ENCODE peak calls at places on chromosomes 3 and 15, in seven cellular contexts. One of them, this sample, is unnamed.

GRCh38 chr15:88918738-88919137 is 5.6 kb upstream of the MFGE8 start:
- DNase-seq in body of pancreas: peak
- DNase-seq in spleen: no peak
- DNase-seq in CD8-positive, alpha-beta T cell: no peak
- DNase-seq in H9: no peak
- DNase-seq in A549: no peak
- DNase-seq in foreskin keratinocyte: peak
- DNase-seq in this sample: no peak

GRCh38 chr3:11007534-11007933 is 15.0 kb downstream of the SLC6A1 start:
- DNase-seq in H9: peak
- DNase-seq in body of pancreas: no peak
- DNase-seq in spleen: no peak
- DNase-seq in CD8-positive, alpha-beta T cell: no peak
- DNase-seq in A549: no peak
- DNase-seq in foreskin keratinocyte: no peak
- DNase-seq in this sample: peak

GRCh38 chr15:63059075-63059474 is 16.5 kb downstream of the TPM1 start:
- DNase-seq in body of pancreas: no peak
- DNase-seq in spleen: no peak
- DNase-seq in CD8-positive, alpha-beta T cell: no peak
- DNase-seq in A549: no peak
- DNase-seq in H9: no peak
- DNase-seq in foreskin keratinocyte: no peak
- DNase-seq in this sample: no peak

GRCh38 chr3:84877092-84877491 is 81.7 kb upstream of the CADM2 start:
- DNase-seq in foreskin keratinocyte: no peak
- DNase-seq in H9: no peak
- DNase-seq in spleen: no peak
- DNase-seq in CD8-positive, alpha-beta T cell: no peak
- DNase-seq in A549: no peak
- DNase-seq in body of pancreas: no peak
- DNase-seq in this sample: no peak

GRCh38 chr3:13624671-13625125 is 75.8 kb downstream of the FBLN2 start:
- DNase-seq in body of pancreas: no peak
- DNase-seq in H9: no peak
- DNase-seq in A549: no peak
- DNase-seq in foreskin keratinocyte: no peak
- DNase-seq in spleen: peak
- DNase-seq in CD8-positive, alpha-beta T cell: no peak
- DNase-seq in this sample: no peak

GRCh38 chr3:90007786-90008499 is 900.5 kb downstream of the EPHA3 start:
- DNase-seq in body of pancreas: no peak
- DNase-seq in foreskin keratinocyte: no peak
- DNase-seq in A549: no peak
- DNase-seq in H9: no peak
- DNase-seq in spleen: no peak
- DNase-seq in CD8-positive, alpha-beta T cell: no peak
- DNase-seq in this sample: no peak

GRCh38 chr3:14845826-14846225 is 27.1 kb downstream of the FGD5 start:
- DNase-seq in foreskin keratinocyte: no peak
- DNase-seq in CD8-positive, alpha-beta T cell: no peak
- DNase-seq in A549: no peak
- DNase-seq in body of pancreas: no peak
- DNase-seq in spleen: no peak
- DNase-seq in H9: no peak
- DNase-seq in this sample: no peak

GRCh38 chr3:48039487-48040190 is 23.4 kb upstream of the MAP4 start:
- DNase-seq in spleen: no peak
- DNase-seq in foreskin keratinocyte: no peak
- DNase-seq in H9: no peak
- DNase-seq in A549: peak
- DNase-seq in CD8-positive, alpha-beta T cell: no peak
- DNase-seq in body of pancreas: no peak
- DNase-seq in this sample: no peak

GRCh38 chr3:189898559-189899153 is 222.0 kb downstream of the P3H2 start:
- DNase-seq in CD8-positive, alpha-beta T cell: no peak
- DNase-seq in spleen: no peak
- DNase-seq in H9: no peak
- DNase-seq in body of pancreas: no peak
- DNase-seq in A549: no peak
- DNase-seq in foreskin keratinocyte: no peak
- DNase-seq in this sample: no peak

GRCh38 chr3:146160233-146160963 is 586 bp downstream of the PLOD2 start:
- DNase-seq in spleen: no peak
- DNase-seq in CD8-positive, alpha-beta T cell: no peak
- DNase-seq in A549: peak
- DNase-seq in body of pancreas: peak
- DNase-seq in foreskin keratinocyte: peak
- DNase-seq in H9: peak
- DNase-seq in this sample: peak

GRCh38 chr3:118412503-118412902 is 622.1 kb downstream of the IGSF11 start:
- DNase-seq in H9: no peak
- DNase-seq in spleen: no peak
- DNase-seq in foreskin keratinocyte: no peak
- DNase-seq in A549: no peak
- DNase-seq in body of pancreas: no peak
- DNase-seq in CD8-positive, alpha-beta T cell: no peak
- DNase-seq in this sample: no peak

GRCh38 chr3:67415504-67415903 is 238.9 kb downstream of the SUCLG2 start:
- DNase-seq in body of pancreas: no peak
- DNase-seq in H9: no peak
- DNase-seq in A549: no peak
- DNase-seq in CD8-positive, alpha-beta T cell: no peak
- DNase-seq in spleen: no peak
- DNase-seq in foreskin keratinocyte: no peak
- DNase-seq in this sample: no peak

GRCh38 chr3:108403921-108404320 is 106.5 kb downstream of the MYH15 start:
- DNase-seq in A549: no peak
- DNase-seq in foreskin keratinocyte: no peak
- DNase-seq in CD8-positive, alpha-beta T cell: no peak
- DNase-seq in spleen: no peak
- DNase-seq in H9: no peak
- DNase-seq in body of pancreas: no peak
- DNase-seq in this sample: no peak

GRCh38 chr3:185420762-185421161 is 57.8 kb downstream of the MAP3K13 start:
- DNase-seq in H9: no peak
- DNase-seq in foreskin keratinocyte: peak
- DNase-seq in spleen: no peak
- DNase-seq in A549: no peak
- DNase-seq in body of pancreas: peak
- DNase-seq in CD8-positive, alpha-beta T cell: no peak
- DNase-seq in this sample: no peak

GRCh38 chr3:74375653-74376052 is 238.8 kb downstream of the CNTN3 start:
- DNase-seq in A549: no peak
- DNase-seq in body of pancreas: no peak
- DNase-seq in CD8-positive, alpha-beta T cell: no peak
- DNase-seq in foreskin keratinocyte: no peak
- DNase-seq in spleen: no peak
- DNase-seq in H9: no peak
- DNase-seq in this sample: no peak

GRCh38 chr3:9793161-9793781 is 389 bp downstream of the ARPC4 start:
- DNase-seq in A549: no peak
- DNase-seq in CD8-positive, alpha-beta T cell: no peak
- DNase-seq in body of pancreas: peak
- DNase-seq in foreskin keratinocyte: no peak
- DNase-seq in H9: no peak
- DNase-seq in spleen: no peak
- DNase-seq in this sample: peak

GRCh38 chr3:5428607-5429516 is 241.4 kb downstream of the EDEM1 start:
- DNase-seq in body of pancreas: no peak
- DNase-seq in H9: no peak
- DNase-seq in spleen: no peak
- DNase-seq in foreskin keratinocyte: no peak
- DNase-seq in A549: no peak
- DNase-seq in CD8-positive, alpha-beta T cell: no peak
- DNase-seq in this sample: no peak

GRCh38 chr3:30657914-30658313 is 51.5 kb downstream of the TGFBR2 start:
- DNase-seq in body of pancreas: no peak
- DNase-seq in H9: no peak
- DNase-seq in spleen: no peak
- DNase-seq in A549: no peak
- DNase-seq in foreskin keratinocyte: no peak
- DNase-seq in CD8-positive, alpha-beta T cell: peak
- DNase-seq in this sample: no peak

GRCh38 chr15:48177383-48177874 is 666 bp downstream of the MYEF2 start:
- DNase-seq in spleen: no peak
- DNase-seq in H9: no peak
- DNase-seq in A549: peak
- DNase-seq in CD8-positive, alpha-beta T cell: peak
- DNase-seq in foreskin keratinocyte: no peak
- DNase-seq in body of pancreas: peak
- DNase-seq in this sample: no peak

GRCh38 chr15:23069496-23070166 is 30.3 kb upstream of the TUBGCP5 start:
- DNase-seq in H9: peak
- DNase-seq in foreskin keratinocyte: no peak
- DNase-seq in body of pancreas: no peak
- DNase-seq in A549: peak
- DNase-seq in CD8-positive, alpha-beta T cell: no peak
- DNase-seq in spleen: no peak
- DNase-seq in this sample: peak
- TF ChIP-seq CTCF in H9: peak
- TF ChIP-seq CTCF in foreskin keratinocyte: no peak
- TF ChIP-seq CTCF in body of pancreas: no peak
- TF ChIP-seq CTCF in A549: no peak
- TF ChIP-seq CTCF in CD8-positive, alpha-beta T cell: no peak
- TF ChIP-seq CTCF in spleen: no peak
- TF ChIP-seq CTCF in this sample: peak

DNA sequence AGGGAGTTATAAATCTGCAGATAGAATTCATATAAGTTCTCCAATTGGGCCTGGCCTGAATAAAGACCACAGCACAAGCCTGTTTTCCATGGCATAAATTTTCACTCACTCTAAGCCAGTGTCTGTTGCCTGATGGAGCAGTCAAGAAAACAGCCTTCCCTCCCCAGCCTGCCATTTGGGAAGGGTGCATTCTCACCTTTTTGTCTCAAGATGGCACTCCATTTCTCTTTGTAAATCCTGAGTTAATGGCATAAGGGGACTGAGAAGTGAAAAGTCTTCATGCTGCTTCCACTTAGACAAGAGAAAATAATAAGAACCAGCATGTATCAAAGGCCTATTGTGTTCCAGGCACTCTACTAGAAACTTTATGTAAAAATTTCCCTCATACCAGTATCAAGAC is 115.6 kb upstream of the MANF start:
- DNase-seq in body of pancreas: no peak
- DNase-seq in foreskin keratinocyte: peak
- DNase-seq in CD8-positive, alpha-beta T cell: no peak
- DNase-seq in spleen: no peak
- DNase-seq in A549: no peak
- DNase-seq in H9: no peak
- DNase-seq in this sample: no peak
- TF ChIP-seq CTCF in body of pancreas: no peak
- TF ChIP-seq CTCF in foreskin keratinocyte: peak
- TF ChIP-seq CTCF in CD8-positive, alpha-beta T cell: no peak
- TF ChIP-seq CTCF in spleen: no peak
- TF ChIP-seq CTCF in A549: no peak
- TF ChIP-seq CTCF in H9: no peak
- TF ChIP-seq CTCF in this sample: no peak

DNA sequence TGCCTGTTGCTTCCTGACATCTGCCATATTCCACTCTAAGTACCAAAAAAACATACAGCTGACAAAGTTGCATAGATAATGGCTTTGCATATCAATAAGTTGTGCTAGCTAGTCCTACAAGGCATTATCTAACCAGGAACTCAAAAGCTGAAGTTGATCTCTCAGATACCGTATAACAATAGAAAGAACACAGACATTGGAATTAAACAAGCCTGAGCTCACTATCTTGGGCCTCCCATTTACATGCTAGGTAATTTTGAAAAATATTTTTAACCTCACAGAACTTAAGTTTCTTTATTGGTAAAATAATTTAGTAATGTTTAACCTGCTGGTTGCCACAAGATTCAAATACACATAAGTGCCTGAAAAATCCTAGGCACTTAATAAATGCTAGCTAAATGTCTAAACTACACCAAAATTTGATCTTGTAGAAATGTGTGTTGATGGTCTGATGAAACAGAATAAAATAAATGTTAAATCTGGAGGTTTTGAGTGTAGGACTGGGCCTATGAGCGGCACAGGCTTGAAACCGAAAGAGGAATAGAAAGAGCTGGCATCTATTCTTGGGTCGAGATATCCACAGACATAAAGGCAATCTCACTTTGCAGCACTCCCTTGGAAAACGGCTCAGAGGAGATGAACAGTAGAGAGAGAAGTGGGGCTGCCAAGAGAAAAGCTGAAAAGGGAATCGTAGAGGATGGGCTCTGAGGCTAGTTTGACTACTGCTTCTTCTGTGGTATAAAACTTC is 30.0 kb upstream of the TTC14 start:
- DNase-seq in A549: no peak
- DNase-seq in foreskin keratinocyte: no peak
- DNase-seq in body of pancreas: no peak
- DNase-seq in H9: no peak
- DNase-seq in CD8-positive, alpha-beta T cell: no peak
- DNase-seq in spleen: no peak
- DNase-seq in this sample: no peak
- TF ChIP-seq CTCF in A549: no peak
- TF ChIP-seq CTCF in foreskin keratinocyte: no peak
- TF ChIP-seq CTCF in body of pancreas: no peak
- TF ChIP-seq CTCF in H9: no peak
- TF ChIP-seq CTCF in CD8-positive, alpha-beta T cell: no peak
- TF ChIP-seq CTCF in spleen: no peak
- TF ChIP-seq CTCF in this sample: no peak

DNA sequence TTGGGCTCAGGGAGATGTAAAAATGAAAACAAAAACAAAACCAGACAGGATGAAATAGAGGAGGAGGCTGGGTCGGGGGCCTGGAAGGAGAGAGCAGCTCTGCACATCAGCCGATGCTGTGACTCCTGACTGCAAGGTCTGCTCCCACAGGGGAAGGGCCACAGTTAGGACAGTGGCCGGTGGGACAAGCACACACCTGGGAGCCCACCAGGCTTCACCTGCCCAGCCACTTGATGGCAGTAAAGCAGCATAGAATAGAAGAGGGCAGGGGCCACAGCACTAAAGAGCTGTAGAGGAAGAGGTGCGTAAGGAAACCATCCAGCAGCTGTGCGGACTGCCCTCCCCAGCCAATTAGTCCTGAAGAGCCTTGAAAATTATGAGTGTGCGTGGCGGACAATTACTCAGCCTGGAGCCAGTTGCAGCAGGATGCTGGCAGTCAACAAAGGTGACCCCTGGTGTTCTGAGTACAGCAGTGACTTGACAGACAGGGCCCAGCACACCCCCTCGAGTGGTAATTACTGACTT is 29.8 kb downstream of the ALS2CL start:
- DNase-seq in foreskin keratinocyte: no peak
- DNase-seq in A549: no peak
- DNase-seq in spleen: peak
- DNase-seq in body of pancreas: no peak
- DNase-seq in H9: peak
- DNase-seq in CD8-positive, alpha-beta T cell: no peak
- DNase-seq in this sample: peak
- TF ChIP-seq CTCF in foreskin keratinocyte: peak
- TF ChIP-seq CTCF in A549: peak
- TF ChIP-seq CTCF in spleen: peak
- TF ChIP-seq CTCF in body of pancreas: no peak
- TF ChIP-seq CTCF in H9: peak
- TF ChIP-seq CTCF in CD8-positive, alpha-beta T cell: no peak
- TF ChIP-seq CTCF in this sample: no peak

This sample was measured in endothelial cell.